ENCODE peak calls at places on chromosomes 5 and 9, in five cellular contexts. X, F, Y, D and P are unnamed samples.

GRCh38 chr5:32241034-32241783 is 67.1 kb upstream of the GOLPH3 start:
- DNase-seq in D (no peak), X (no peak), F (no peak), Y (no peak), P (no peak)

GRCh38 chr9:136453326-136453725 is 13.7 kb upstream of the INPP5E start:
- DNase-seq in Y (no peak), D (no peak), F (no peak), X (no peak), P (no peak)

GRCh38 chr5:82396871-82397514 is 118.8 kb upstream of the RPS23 start:
- DNase-seq in D (no peak), X (peak), F (peak), Y (peak), P (peak)

GRCh38 chr5:141402553-141403328 is at the start of gene PCDHGA9:
- DNase-seq in F (peak), Y (peak), D (no peak), X (no peak), P (peak)

GRCh38 chr5:136249678-136250266 is 56.8 kb upstream of the SMIM32 start:
- DNase-seq in Y (peak), D (peak), F (peak), X (peak), P (peak)

GRCh38 chr5:100828756-100829342 is 74.2 kb downstream of the ST8SIA4 start:
- DNase-seq in X (no peak), F (no peak), Y (no peak), D (no peak), P (no peak)

GRCh38 chr9:26356491-26356890 is 536.1 kb downstream of the CAAP1 start:
- DNase-seq in F (no peak), Y (no peak), D (no peak), X (no peak), P (no peak)

GRCh38 chr5:158917731-158918130 is 182.0 kb downstream of the EBF1 start:
- DNase-seq in Y (no peak), D (no peak), F (no peak), X (no peak), P (no peak)

GRCh38 chr5:141084487-141084989 is 9.9 kb upstream of the PCDHB2 start:
- DNase-seq in X (no peak), F (no peak), Y (peak), D (no peak), P (peak)

GRCh38 chr5:164746723-164747122 is 1241.3 kb downstream of the MAT2B start:
- DNase-seq in D (no peak), F (no peak), X (no peak), Y (no peak), P (no peak)

GRCh38 chr5:83011990-83012389 is 65.2 kb downstream of the TMEM167A start:
- DNase-seq in X (no peak), F (no peak), D (no peak), Y (no peak), P (no peak)

GRCh38 chr9:137049544-137050449 is 3.8 kb upstream of the NPDC1 start:
- DNase-seq in X (no peak), F (no peak), Y (peak), D (peak), P (no peak)

GRCh38 chr5:76081811-76082783 is 1.1 kb upstream of the SV2C start:
- DNase-seq in F (no peak), Y (no peak), X (peak), D (no peak), P (peak)

GRCh38 chr5:172879434-172879828 is 45.4 kb downstream of the ERGIC1 start:
- DNase-seq in F (no peak), D (no peak), Y (no peak), X (no peak), P (no peak)

DNA sequence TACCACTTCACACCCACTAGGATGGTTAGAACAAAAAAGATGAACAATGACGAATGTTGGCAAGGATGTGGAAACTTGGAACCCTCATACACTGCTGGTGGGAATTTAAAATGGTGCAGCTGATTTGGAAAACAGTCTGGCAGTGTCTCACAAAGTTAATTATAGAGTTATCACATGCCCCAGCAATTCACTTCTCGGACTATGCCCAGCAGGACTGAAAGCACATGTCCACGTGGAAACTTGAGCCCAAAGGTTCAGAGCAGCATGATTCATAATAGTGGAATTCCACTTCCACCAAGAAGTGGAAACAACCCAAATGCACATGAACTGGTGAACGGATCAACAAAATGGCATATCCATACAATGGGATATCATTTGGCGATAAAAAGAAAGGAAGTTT is 84.9 kb upstream of the HRH2 start:
- DNase-seq in X (no peak), D (no peak), F (no peak), Y (peak), P (peak)
- H3K4me3 ChIP-seq in X (no peak), D (no peak), F (no peak), Y (no peak), P (no peak)

DNA sequence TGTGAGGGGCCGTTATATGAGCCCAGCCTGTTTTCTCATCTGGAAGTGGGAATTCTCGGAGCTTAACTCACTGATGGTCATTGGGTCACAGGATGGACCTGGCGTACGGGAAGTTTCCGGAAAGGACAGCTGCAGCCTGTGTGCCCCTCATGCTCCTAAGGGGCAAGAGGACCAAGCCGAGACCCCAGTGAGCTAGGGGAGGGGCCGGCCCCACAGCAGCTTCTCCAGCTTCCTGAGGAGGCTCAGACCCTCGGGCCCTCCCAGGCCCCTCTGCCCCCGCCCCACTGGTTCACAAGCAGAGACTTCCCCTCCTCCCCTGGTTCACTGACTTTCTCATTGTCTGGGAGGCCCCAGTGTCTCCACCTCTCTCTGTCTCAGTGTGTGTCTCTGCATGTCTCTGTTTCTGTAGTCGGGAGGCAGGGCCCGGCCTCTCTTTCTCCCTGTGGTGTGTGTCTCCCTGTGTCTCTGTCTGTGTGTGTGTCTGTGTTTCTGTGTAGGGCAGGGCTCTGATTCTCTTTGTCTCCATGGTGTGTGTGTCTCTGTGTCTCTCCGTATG is 32.3 kb upstream of the FIBCD1 start:
- DNase-seq in X (no peak), F (no peak), D (no peak), Y (no peak), P (no peak)
- TF ChIP-seq CTCF in X (no peak), F (no peak), D (no peak), Y (no peak), P (no peak)

GRCh38 chr9:19410594-19410993 is 1.8 kb downstream of the ACER2 start:
- DNase-seq in F (no peak), X (no peak), D (no peak), Y (peak), P (no peak)

GRCh38 chr9:19408693-19409405 is at the start of gene ACER2:
- DNase-seq in D (peak), X (peak), F (peak), Y (peak), P (peak)

GRCh38 chr9:19409406-19410194 is 791 bp downstream of the ACER2 start:
- DNase-seq in Y (peak), D (peak), F (peak), X (no peak), P (peak)

GRCh38 chr9:19411316-19411715 is 2.5 kb downstream of the ACER2 start:
- DNase-seq in F (no peak), Y (peak), D (no peak), X (no peak), P (peak)

DNA sequence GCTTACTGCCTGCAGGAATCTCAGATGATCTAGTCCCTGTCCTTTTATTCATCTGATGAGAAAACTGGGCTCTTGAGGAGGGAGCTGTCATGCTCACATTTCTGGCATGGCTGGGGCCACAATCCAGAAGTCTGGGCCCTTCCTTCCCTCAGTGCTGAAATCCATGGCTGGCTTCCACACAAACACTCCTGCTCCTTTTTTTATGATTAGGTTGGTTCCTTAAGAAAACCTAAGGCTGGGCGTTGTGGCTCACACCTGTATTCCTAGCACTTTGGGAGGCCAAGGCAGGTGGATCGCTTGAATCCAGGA is 1.3 kb downstream of the ACER2 start:
- DNase-seq in D (no peak), F (no peak), Y (no peak), X (no peak), P (no peak)
- H3K4me3 ChIP-seq in D (peak), F (peak), Y (peak), X (peak), P (peak)

GRCh38 chr5:93789173-93790070 is 48.0 kb upstream of the POU5F2 start:
- DNase-seq in X (no peak), Y (peak), F (no peak), D (no peak), P (peak)
- TF ChIP-seq CTCF in X (no peak), Y (peak), F (no peak), D (no peak), P (peak)

GRCh38 chr9:113907282-113907681 is 31.2 kb downstream of the ZNF618 start:
- DNase-seq in F (no peak), D (no peak), Y (no peak), X (no peak), P (no peak)
- H3K4me3 ChIP-seq in F (no peak), D (no peak), Y (no peak), X (no peak), P (no peak)

DNA sequence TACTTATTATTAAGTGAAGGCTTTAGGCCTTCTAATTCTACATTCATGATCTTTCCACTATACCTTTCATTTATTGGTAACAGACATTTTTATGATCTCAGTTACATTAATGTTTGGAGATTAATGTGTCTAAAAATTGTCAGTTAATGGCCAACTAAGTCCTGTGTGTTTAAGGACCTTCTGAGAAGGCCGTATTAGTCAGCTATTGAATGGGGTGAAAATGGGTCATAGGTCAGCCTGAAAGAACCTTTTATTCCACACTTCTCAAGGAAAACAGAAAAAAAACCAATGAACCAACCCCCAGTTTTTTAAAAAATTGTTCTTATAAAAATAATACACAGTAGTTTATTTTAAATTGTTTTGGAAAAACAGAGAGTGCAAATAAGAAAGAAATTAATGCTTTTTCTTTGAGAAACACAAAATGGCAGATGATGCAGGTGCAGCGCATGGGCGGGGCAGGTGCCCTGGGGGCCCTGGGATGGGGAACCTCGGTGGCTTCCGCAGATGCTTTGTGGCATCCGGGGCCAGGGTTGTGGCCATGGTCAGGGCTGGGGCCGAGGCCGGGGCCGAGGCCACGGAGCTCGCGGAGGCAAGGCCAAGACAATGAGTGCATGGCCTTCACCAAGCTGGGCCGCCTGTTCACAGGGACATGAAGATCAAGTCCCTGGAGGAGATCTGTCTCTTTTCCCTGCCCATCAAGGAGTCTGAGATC is 141.9 kb downstream of the SPATA31D1 start:
- DNase-seq in D (no peak), F (no peak), X (no peak), Y (no peak), P (no peak)
- TF ChIP-seq CTCF in D (no peak), F (no peak), X (no peak), Y (no peak), P (no peak)

DNA sequence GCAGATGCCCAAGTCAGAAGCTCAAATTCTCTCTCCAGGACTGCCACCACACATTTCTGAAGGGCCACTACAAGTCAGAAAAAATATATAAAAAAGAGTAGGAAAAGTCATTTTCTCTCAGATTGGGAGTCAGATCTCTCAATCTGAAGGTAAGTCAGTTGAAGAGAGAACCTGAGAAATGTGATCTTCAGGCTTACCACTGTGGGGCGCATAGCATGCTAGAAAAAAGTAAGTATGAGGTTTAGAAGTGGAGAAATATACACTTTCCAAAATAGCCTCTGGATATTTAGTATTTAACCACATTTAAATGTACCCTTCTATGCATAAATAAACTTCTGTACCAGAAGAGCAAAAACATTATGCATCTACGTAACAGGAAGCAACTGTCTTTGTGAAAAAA is 800.7 kb upstream of the CTNND2 start:
- DNase-seq in Y (no peak), X (no peak), D (no peak), F (no peak), P (no peak)
- H3K4me3 ChIP-seq in Y (no peak), X (no peak), D (no peak), F (no peak), P (no peak)

GRCh38 chr5:63957617-63958016 is 4.6 kb downstream of the HTR1A start:
- DNase-seq in D (no peak), Y (no peak), F (no peak), X (no peak), P (no peak)

GRCh38 chr5:63958654-63959053 is 3.6 kb downstream of the HTR1A start:
- DNase-seq in D (no peak), Y (no peak), F (no peak), X (no peak), P (no peak)

GRCh38 chr5:63961125-63961597 is 1.1 kb downstream of the HTR1A start:
- DNase-seq in D (no peak), X (peak), Y (no peak), F (no peak), P (no peak)

GRCh38 chr5:63960646-63961045 is 1.6 kb downstream of the HTR1A start:
- DNase-seq in X (no peak), Y (no peak), F (no peak), D (no peak), P (no peak)

DNA sequence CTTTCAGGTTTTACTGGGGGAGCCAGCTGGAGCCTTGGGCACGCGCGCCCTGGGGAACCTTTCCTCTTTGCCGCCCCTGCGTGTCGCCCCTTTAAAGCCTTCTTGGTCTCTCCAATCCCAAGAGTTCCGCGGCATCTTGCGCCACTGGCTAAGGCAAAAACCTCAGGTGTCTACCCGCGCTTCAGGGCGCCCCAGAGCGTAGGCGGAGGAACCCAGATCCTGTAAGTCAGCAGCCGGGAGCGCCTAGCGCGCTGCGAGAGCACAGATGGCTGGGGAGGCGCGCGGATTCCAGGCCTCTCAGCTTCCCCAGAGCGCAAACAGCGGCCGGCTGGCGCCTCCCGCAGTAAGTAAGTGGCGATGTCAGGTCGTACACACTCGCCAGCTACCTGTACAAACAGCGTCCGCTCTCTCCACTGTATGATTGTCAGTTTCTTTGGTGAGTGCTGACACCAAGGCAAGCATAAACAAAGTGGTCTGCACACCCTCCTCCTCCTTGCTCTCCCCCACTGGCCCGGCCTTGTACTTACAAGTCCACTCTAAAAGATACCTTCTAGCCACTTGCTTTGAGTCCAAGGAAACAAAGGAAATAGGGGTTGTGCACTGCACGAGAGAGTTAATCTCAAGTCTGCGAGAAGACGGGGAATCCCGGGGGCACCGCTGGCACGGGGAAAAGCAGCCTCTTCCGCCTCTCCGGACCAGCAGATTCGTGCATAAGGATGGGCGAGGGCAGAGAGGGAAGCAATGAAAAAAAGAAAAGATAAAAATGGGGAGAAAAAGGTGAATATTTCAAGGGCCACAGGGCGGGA is 2.9 kb downstream of the HTR1A start:
- DNase-seq in Y (peak), D (peak), X (peak), F (no peak), P (no peak)
- TF ChIP-seq CTCF in Y (no peak), D (no peak), X (no peak), F (no peak), P (no peak)